ENCODE peak calls at places on chromosomes 2 and 18, in four cellular contexts. One of them, this sample, is unnamed.

GRCh38 chr18:77131100-77131651 is 1.4 kb downstream of the MBP start:
- DNase-seq in K562: no peak
- DNase-seq in GM12878: no peak
- DNase-seq in HepG2: no peak
- DNase-seq in this sample: no peak

GRCh38 chr2:3034396-3034795 is 343.2 kb downstream of the EIPR1 start:
- DNase-seq in K562: no peak
- DNase-seq in GM12878: no peak
- DNase-seq in HepG2: no peak
- DNase-seq in this sample: no peak

GRCh38 chr2:162164802-162165201 is 12.8 kb upstream of the GCG start:
- DNase-seq in K562: no peak
- DNase-seq in GM12878: no peak
- DNase-seq in HepG2: no peak
- DNase-seq in this sample: no peak

GRCh38 chr2:193973781-193974180 is 1683.2 kb upstream of the SLC39A10 start:
- DNase-seq in K562: no peak
- DNase-seq in GM12878: no peak
- DNase-seq in HepG2: no peak
- DNase-seq in this sample: no peak

GRCh38 chr2:46363535-46364170 is 66.4 kb downstream of the EPAS1 start:
- DNase-seq in K562: no peak
- DNase-seq in GM12878: no peak
- DNase-seq in HepG2: no peak
- DNase-seq in this sample: no peak

GRCh38 chr2:219997341-219997851 is 370.0 kb downstream of the SLC4A3 start:
- DNase-seq in K562: peak; percentile 14
- DNase-seq in GM12878: no peak
- DNase-seq in HepG2: no peak
- DNase-seq in this sample: peak; percentile 42

GRCh38 chr2:165863816-165864221 is 69.8 kb upstream of the GALNT3 start:
- DNase-seq in K562: no peak
- DNase-seq in GM12878: no peak
- DNase-seq in HepG2: no peak
- DNase-seq in this sample: no peak

GRCh38 chr2:80328033-80328635 is 23.6 kb upstream of the LRRTM1 start:
- DNase-seq in K562: no peak
- DNase-seq in GM12878: no peak
- DNase-seq in HepG2: no peak
- DNase-seq in this sample: no peak

GRCh38 chr2:148756292-148756975 is 111.9 kb downstream of the EPC2 start:
- DNase-seq in K562: no peak
- DNase-seq in GM12878: no peak
- DNase-seq in HepG2: peak; percentile 50
- DNase-seq in this sample: no peak

GRCh38 chr2:167398791-167399371 is 510.6 kb downstream of the XIRP2 start:
- DNase-seq in K562: no peak
- DNase-seq in GM12878: no peak
- DNase-seq in HepG2: no peak
- DNase-seq in this sample: no peak

GRCh38 chr18:77006305-77007175 is 126.0 kb downstream of the MBP start:
- DNase-seq in K562: no peak
- DNase-seq in GM12878: no peak
- DNase-seq in HepG2: no peak
- DNase-seq in this sample: no peak

GRCh38 chr18:26863122-26863879 is 2.2 kb downstream of the AQP4 start:
- DNase-seq in K562: no peak
- DNase-seq in GM12878: no peak
- DNase-seq in HepG2: no peak
- DNase-seq in this sample: peak; percentile 69

GRCh38 chr2:30346475-30347169 is 100.4 kb upstream of the LCLAT1 start:
- DNase-seq in K562: no peak
- DNase-seq in GM12878: no peak
- DNase-seq in HepG2: no peak
- DNase-seq in this sample: no peak

GRCh38 chr2:219406861-219407230 is 11.3 kb upstream of the DES start:
- DNase-seq in K562: no peak
- DNase-seq in GM12878: no peak
- DNase-seq in HepG2: no peak
- DNase-seq in this sample: no peak

GRCh38 chr18:63148449-63149199 is 170.9 kb downstream of the BCL2 start:
- DNase-seq in K562: no peak
- DNase-seq in GM12878: no peak
- DNase-seq in HepG2: no peak
- DNase-seq in this sample: no peak

GRCh38 chr2:20553580-20553979 is 97.3 kb downstream of the HS1BP3 start:
- DNase-seq in K562: no peak
- DNase-seq in GM12878: no peak
- DNase-seq in HepG2: peak; percentile 81
- DNase-seq in this sample: no peak

GRCh38 chr2:16707014-16707413 is 41.4 kb upstream of the CYRIA start:
- DNase-seq in K562: no peak
- DNase-seq in GM12878: no peak
- DNase-seq in HepG2: no peak
- DNase-seq in this sample: no peak

GRCh38 chr2:163909411-163910080 is 173.7 kb upstream of the FIGN start:
- DNase-seq in K562: no peak
- DNase-seq in GM12878: no peak
- DNase-seq in HepG2: no peak
- DNase-seq in this sample: no peak

GRCh38 chr2:173631123-173631450 is 276.4 kb downstream of the CDCA7 start:
- DNase-seq in K562: no peak
- DNase-seq in GM12878: no peak
- DNase-seq in HepG2: no peak
- DNase-seq in this sample: no peak
- TF ChIP-seq FOXK2 in K562: no peak
- TF ChIP-seq FOXK2 in GM12878: no peak
- TF ChIP-seq FOXK2 in HepG2: no peak
- TF ChIP-seq FOXK2 in this sample: no peak

GRCh38 chr2:96163768-96164429 is 18.7 kb upstream of the DUSP2 start:
- DNase-seq in K562: no peak
- DNase-seq in GM12878: peak; percentile 87
- DNase-seq in HepG2: no peak
- DNase-seq in this sample: no peak
- TF ChIP-seq FOXK2 in K562: no peak
- TF ChIP-seq FOXK2 in GM12878: peak; percentile 56
- TF ChIP-seq FOXK2 in HepG2: no peak
- TF ChIP-seq FOXK2 in this sample: no peak

GRCh38 chr18:48921305-48922202 is 29.2 kb downstream of the SMAD7 start:
- DNase-seq in K562: no peak
- DNase-seq in GM12878: no peak
- DNase-seq in HepG2: no peak
- DNase-seq in this sample: no peak
- TF ChIP-seq FOXK2 in K562: no peak
- TF ChIP-seq FOXK2 in GM12878: no peak
- TF ChIP-seq FOXK2 in HepG2: no peak
- TF ChIP-seq FOXK2 in this sample: no peak

DNA sequence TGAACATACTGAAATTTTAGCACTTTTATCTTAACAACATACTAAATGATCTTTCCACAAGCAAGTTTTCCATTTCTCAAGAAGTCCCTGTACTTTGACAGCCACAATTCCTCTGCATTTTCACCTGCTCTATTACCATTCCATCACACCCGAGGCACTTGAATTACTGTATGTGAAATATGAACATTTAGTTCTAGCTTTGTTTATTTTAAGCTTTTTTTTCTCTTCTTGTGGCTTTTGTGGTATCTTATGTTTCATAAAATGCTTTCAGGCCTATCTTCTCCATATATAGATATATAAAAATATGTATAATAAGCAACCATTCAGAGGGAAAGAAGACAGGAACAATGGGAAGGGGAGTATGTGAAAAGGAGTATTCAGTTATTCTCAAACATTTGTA is 693.9 kb downstream of the SATB2 start:
- DNase-seq in K562: no peak
- DNase-seq in GM12878: no peak
- DNase-seq in HepG2: no peak
- DNase-seq in this sample: no peak
- TF ChIP-seq FOXK2 in K562: no peak
- TF ChIP-seq FOXK2 in GM12878: no peak
- TF ChIP-seq FOXK2 in HepG2: no peak
- TF ChIP-seq FOXK2 in this sample: no peak

DNA sequence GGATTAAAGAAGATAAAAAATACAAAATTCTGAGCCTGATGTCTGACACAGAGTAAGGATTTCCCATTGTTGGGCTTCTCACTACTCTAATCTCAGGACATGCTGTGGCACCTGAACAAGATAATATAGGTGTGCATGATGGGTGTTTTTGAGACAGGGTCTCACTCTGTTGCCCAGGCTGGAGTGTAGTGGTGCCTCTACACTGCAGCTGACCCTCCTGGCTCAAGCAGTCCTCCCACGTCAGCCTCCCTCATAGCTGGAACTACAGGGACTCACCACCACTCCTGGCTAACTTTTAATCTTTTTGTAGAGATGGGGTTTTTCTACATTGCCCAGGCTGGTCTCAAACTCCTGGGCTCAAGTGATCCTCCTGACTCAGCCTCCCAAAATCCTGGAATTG is 32.9 kb downstream of the SOX11 start:
- DNase-seq in K562: no peak
- DNase-seq in GM12878: no peak
- DNase-seq in HepG2: no peak
- DNase-seq in this sample: no peak
- TF ChIP-seq FOXK2 in K562: no peak
- TF ChIP-seq FOXK2 in GM12878: no peak
- TF ChIP-seq FOXK2 in HepG2: no peak
- TF ChIP-seq FOXK2 in this sample: no peak

DNA sequence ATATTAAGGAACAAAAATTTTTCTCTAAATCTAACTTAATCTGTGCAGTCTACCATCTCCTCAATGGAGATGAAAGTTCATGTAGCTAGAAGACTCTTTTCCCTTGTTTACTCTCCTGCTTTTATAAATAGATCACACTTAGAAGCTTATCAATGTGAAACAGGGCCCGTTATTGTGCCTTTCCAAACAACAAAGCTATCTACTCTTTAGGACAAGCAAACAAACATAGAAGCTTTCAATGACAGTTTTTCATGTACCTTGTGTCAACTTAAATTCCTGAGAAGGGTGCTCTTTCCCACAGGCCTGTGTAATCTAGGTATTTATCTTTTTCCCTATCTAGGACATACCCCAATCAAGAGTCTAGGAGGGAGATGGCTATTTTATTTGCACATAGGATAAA is 247.8 kb upstream of the CWC22 start:
- DNase-seq in K562: no peak
- DNase-seq in GM12878: no peak
- DNase-seq in HepG2: peak; percentile 23
- DNase-seq in this sample: no peak
- TF ChIP-seq FOXK2 in K562: no peak
- TF ChIP-seq FOXK2 in GM12878: no peak
- TF ChIP-seq FOXK2 in HepG2: no peak
- TF ChIP-seq FOXK2 in this sample: no peak

DNA sequence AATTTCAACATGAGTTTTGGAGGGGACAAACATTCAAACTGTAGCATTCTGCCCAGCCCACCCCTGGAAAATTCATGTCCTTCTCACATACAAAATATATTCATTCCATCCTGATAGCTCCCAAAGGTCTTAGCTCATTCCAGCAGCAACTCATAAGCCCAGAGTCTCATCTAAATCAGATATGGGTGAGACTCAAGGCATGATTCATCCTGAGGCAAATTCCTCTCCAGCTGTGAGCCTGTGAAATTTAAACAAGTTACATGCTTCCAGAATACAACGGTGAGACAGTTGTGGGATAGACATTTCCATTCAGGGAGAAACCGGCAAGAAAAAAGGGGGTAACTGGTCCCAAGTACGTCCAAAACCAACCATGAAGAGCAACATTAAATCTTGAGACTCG is 43.5 kb upstream of the FAHD2A start:
- DNase-seq in K562: no peak
- DNase-seq in GM12878: no peak
- DNase-seq in HepG2: no peak
- DNase-seq in this sample: no peak
- TF ChIP-seq FOXK2 in K562: no peak
- TF ChIP-seq FOXK2 in GM12878: no peak
- TF ChIP-seq FOXK2 in HepG2: no peak
- TF ChIP-seq FOXK2 in this sample: no peak